ENCODE peak calls at places on chromosomes 3 and 15, in six cellular contexts. One of them, this sample, is unnamed.

GRCh38 chr15:98347001-98347400 is 301.3 kb upstream of the IGF1R start:
- DNase-seq in neuronal stem cell: no peak
- DNase-seq in activated CD4-positive, alpha-beta T cell treated with anti-CD3 and anti-CD28 coated beads for 24 hours: no peak
- DNase-seq in frontal cortex: no peak
- DNase-seq in stimulated activated CD4-positive, alpha-beta T cell treated with anti-CD3 and anti-CD28 coated beads, TNF-alpha, amount 100 ng/mL, for 4 hours: no peak
- DNase-seq in NCI-H460: no peak
- DNase-seq in this sample: no peak

GRCh38 chr3:49719214-49719884 is at the start of gene AMIGO3:
- DNase-seq in NCI-H460: peak; percentile 84
- DNase-seq in activated CD4-positive, alpha-beta T cell treated with anti-CD3 and anti-CD28 coated beads for 24 hours: peak; percentile 91
- DNase-seq in neuronal stem cell: peak; percentile 87
- DNase-seq in frontal cortex: peak; percentile 97
- DNase-seq in stimulated activated CD4-positive, alpha-beta T cell treated with anti-CD3 and anti-CD28 coated beads, TNF-alpha, amount 100 ng/mL, for 4 hours: peak; percentile 75
- DNase-seq in this sample: peak; percentile 90

GRCh38 chr15:41650806-41651205 is 9.4 kb upstream of the MGA start:
- DNase-seq in frontal cortex: no peak
- DNase-seq in neuronal stem cell: no peak
- DNase-seq in NCI-H460: no peak
- DNase-seq in stimulated activated CD4-positive, alpha-beta T cell treated with anti-CD3 and anti-CD28 coated beads, TNF-alpha, amount 100 ng/mL, for 4 hours: no peak
- DNase-seq in activated CD4-positive, alpha-beta T cell treated with anti-CD3 and anti-CD28 coated beads for 24 hours: no peak
- DNase-seq in this sample: no peak

GRCh38 chr3:40229411-40229810 is 80.1 kb upstream of the EIF1B start:
- DNase-seq in neuronal stem cell: no peak
- DNase-seq in NCI-H460: no peak
- DNase-seq in frontal cortex: no peak
- DNase-seq in stimulated activated CD4-positive, alpha-beta T cell treated with anti-CD3 and anti-CD28 coated beads, TNF-alpha, amount 100 ng/mL, for 4 hours: no peak
- DNase-seq in activated CD4-positive, alpha-beta T cell treated with anti-CD3 and anti-CD28 coated beads for 24 hours: no peak
- DNase-seq in this sample: no peak

GRCh38 chr3:118538187-118538586 is 496.5 kb downstream of the IGSF11 start:
- DNase-seq in stimulated activated CD4-positive, alpha-beta T cell treated with anti-CD3 and anti-CD28 coated beads, TNF-alpha, amount 100 ng/mL, for 4 hours: no peak
- DNase-seq in neuronal stem cell: no peak
- DNase-seq in NCI-H460: no peak
- DNase-seq in frontal cortex: no peak
- DNase-seq in activated CD4-positive, alpha-beta T cell treated with anti-CD3 and anti-CD28 coated beads for 24 hours: no peak
- DNase-seq in this sample: no peak

GRCh38 chr3:46988616-46989015 is 9.2 kb downstream of the NBEAL2 start:
- DNase-seq in NCI-H460: no peak
- DNase-seq in activated CD4-positive, alpha-beta T cell treated with anti-CD3 and anti-CD28 coated beads for 24 hours: no peak
- DNase-seq in stimulated activated CD4-positive, alpha-beta T cell treated with anti-CD3 and anti-CD28 coated beads, TNF-alpha, amount 100 ng/mL, for 4 hours: no peak
- DNase-seq in neuronal stem cell: no peak
- DNase-seq in frontal cortex: no peak
- DNase-seq in this sample: no peak

GRCh38 chr15:90892023-90892422 is 7.7 kb downstream of the FES start:
- DNase-seq in NCI-H460: no peak
- DNase-seq in activated CD4-positive, alpha-beta T cell treated with anti-CD3 and anti-CD28 coated beads for 24 hours: no peak
- DNase-seq in frontal cortex: no peak
- DNase-seq in neuronal stem cell: no peak
- DNase-seq in stimulated activated CD4-positive, alpha-beta T cell treated with anti-CD3 and anti-CD28 coated beads, TNF-alpha, amount 100 ng/mL, for 4 hours: no peak
- DNase-seq in this sample: no peak

GRCh38 chr3:142595581-142595950 is 627 bp upstream of the PLS1 start:
- DNase-seq in activated CD4-positive, alpha-beta T cell treated with anti-CD3 and anti-CD28 coated beads for 24 hours: no peak
- DNase-seq in neuronal stem cell: no peak
- DNase-seq in frontal cortex: no peak
- DNase-seq in stimulated activated CD4-positive, alpha-beta T cell treated with anti-CD3 and anti-CD28 coated beads, TNF-alpha, amount 100 ng/mL, for 4 hours: no peak
- DNase-seq in NCI-H460: no peak
- DNase-seq in this sample: peak; percentile 6

GRCh38 chr3:126435456-126436315 is 40.0 kb downstream of the ZXDC start:
- DNase-seq in frontal cortex: no peak
- DNase-seq in NCI-H460: no peak
- DNase-seq in neuronal stem cell: no peak
- DNase-seq in stimulated activated CD4-positive, alpha-beta T cell treated with anti-CD3 and anti-CD28 coated beads, TNF-alpha, amount 100 ng/mL, for 4 hours: no peak
- DNase-seq in activated CD4-positive, alpha-beta T cell treated with anti-CD3 and anti-CD28 coated beads for 24 hours: no peak
- DNase-seq in this sample: no peak

GRCh38 chr3:128878556-128879124 is 780 bp upstream of the ACAD9 start:
- DNase-seq in neuronal stem cell: no peak
- DNase-seq in activated CD4-positive, alpha-beta T cell treated with anti-CD3 and anti-CD28 coated beads for 24 hours: no peak
- DNase-seq in frontal cortex: peak; percentile 17
- DNase-seq in NCI-H460: no peak
- DNase-seq in stimulated activated CD4-positive, alpha-beta T cell treated with anti-CD3 and anti-CD28 coated beads, TNF-alpha, amount 100 ng/mL, for 4 hours: no peak
- DNase-seq in this sample: no peak

GRCh38 chr15:69474291-69474690 is 21.7 kb downstream of the RPLP1 start:
- DNase-seq in stimulated activated CD4-positive, alpha-beta T cell treated with anti-CD3 and anti-CD28 coated beads, TNF-alpha, amount 100 ng/mL, for 4 hours: no peak
- DNase-seq in activated CD4-positive, alpha-beta T cell treated with anti-CD3 and anti-CD28 coated beads for 24 hours: no peak
- DNase-seq in NCI-H460: no peak
- DNase-seq in frontal cortex: no peak
- DNase-seq in neuronal stem cell: no peak
- DNase-seq in this sample: no peak

GRCh38 chr3:127104586-127104985 is 88.3 kb upstream of the PRR23E start:
- DNase-seq in stimulated activated CD4-positive, alpha-beta T cell treated with anti-CD3 and anti-CD28 coated beads, TNF-alpha, amount 100 ng/mL, for 4 hours: no peak
- DNase-seq in frontal cortex: no peak
- DNase-seq in activated CD4-positive, alpha-beta T cell treated with anti-CD3 and anti-CD28 coated beads for 24 hours: no peak
- DNase-seq in neuronal stem cell: no peak
- DNase-seq in NCI-H460: no peak
- DNase-seq in this sample: no peak

GRCh38 chr3:95302044-95302443 is 1239.2 kb downstream of the NSUN3 start:
- DNase-seq in NCI-H460: no peak
- DNase-seq in frontal cortex: no peak
- DNase-seq in stimulated activated CD4-positive, alpha-beta T cell treated with anti-CD3 and anti-CD28 coated beads, TNF-alpha, amount 100 ng/mL, for 4 hours: no peak
- DNase-seq in neuronal stem cell: no peak
- DNase-seq in activated CD4-positive, alpha-beta T cell treated with anti-CD3 and anti-CD28 coated beads for 24 hours: no peak
- DNase-seq in this sample: no peak

GRCh38 chr15:75149911-75150709 is 51.6 kb upstream of the C15orf39 start:
- DNase-seq in activated CD4-positive, alpha-beta T cell treated with anti-CD3 and anti-CD28 coated beads for 24 hours: no peak
- DNase-seq in frontal cortex: no peak
- DNase-seq in NCI-H460: peak; percentile 80
- DNase-seq in neuronal stem cell: no peak
- DNase-seq in stimulated activated CD4-positive, alpha-beta T cell treated with anti-CD3 and anti-CD28 coated beads, TNF-alpha, amount 100 ng/mL, for 4 hours: no peak
- DNase-seq in this sample: no peak

GRCh38 chr3:77601853-77602440 is 562.0 kb downstream of the ROBO2 start:
- DNase-seq in stimulated activated CD4-positive, alpha-beta T cell treated with anti-CD3 and anti-CD28 coated beads, TNF-alpha, amount 100 ng/mL, for 4 hours: no peak
- DNase-seq in activated CD4-positive, alpha-beta T cell treated with anti-CD3 and anti-CD28 coated beads for 24 hours: no peak
- DNase-seq in frontal cortex: no peak
- DNase-seq in NCI-H460: no peak
- DNase-seq in neuronal stem cell: no peak
- DNase-seq in this sample: no peak

GRCh38 chr3:153051427-153052095 is 110.5 kb upstream of the RAP2B start:
- DNase-seq in stimulated activated CD4-positive, alpha-beta T cell treated with anti-CD3 and anti-CD28 coated beads, TNF-alpha, amount 100 ng/mL, for 4 hours: no peak
- DNase-seq in frontal cortex: no peak
- DNase-seq in neuronal stem cell: no peak
- DNase-seq in activated CD4-positive, alpha-beta T cell treated with anti-CD3 and anti-CD28 coated beads for 24 hours: no peak
- DNase-seq in NCI-H460: peak; percentile 30
- DNase-seq in this sample: no peak

GRCh38 chr3:124315215-124316033 is 323.5 kb upstream of the ROPN1 start:
- DNase-seq in frontal cortex: no peak
- DNase-seq in activated CD4-positive, alpha-beta T cell treated with anti-CD3 and anti-CD28 coated beads for 24 hours: no peak
- DNase-seq in NCI-H460: no peak
- DNase-seq in stimulated activated CD4-positive, alpha-beta T cell treated with anti-CD3 and anti-CD28 coated beads, TNF-alpha, amount 100 ng/mL, for 4 hours: no peak
- DNase-seq in neuronal stem cell: no peak
- DNase-seq in this sample: no peak

GRCh38 chr15:82646250-82647044 is 716 bp downstream of the CPEB1 start:
- DNase-seq in stimulated activated CD4-positive, alpha-beta T cell treated with anti-CD3 and anti-CD28 coated beads, TNF-alpha, amount 100 ng/mL, for 4 hours: no peak
- DNase-seq in activated CD4-positive, alpha-beta T cell treated with anti-CD3 and anti-CD28 coated beads for 24 hours: peak; percentile 10
- DNase-seq in NCI-H460: no peak
- DNase-seq in neuronal stem cell: no peak
- DNase-seq in frontal cortex: peak; percentile 31
- DNase-seq in this sample: no peak

GRCh38 chr3:11465744-11466611 is 177.7 kb downstream of the VGLL4 start:
- DNase-seq in neuronal stem cell: no peak
- DNase-seq in activated CD4-positive, alpha-beta T cell treated with anti-CD3 and anti-CD28 coated beads for 24 hours: no peak
- DNase-seq in stimulated activated CD4-positive, alpha-beta T cell treated with anti-CD3 and anti-CD28 coated beads, TNF-alpha, amount 100 ng/mL, for 4 hours: no peak
- DNase-seq in NCI-H460: no peak
- DNase-seq in frontal cortex: no peak
- DNase-seq in this sample: no peak

GRCh38 chr3:33911525-33912322 is 113.3 kb downstream of the PDCD6IP start:
- DNase-seq in activated CD4-positive, alpha-beta T cell treated with anti-CD3 and anti-CD28 coated beads for 24 hours: no peak
- DNase-seq in neuronal stem cell: no peak
- DNase-seq in NCI-H460: no peak
- DNase-seq in frontal cortex: no peak
- DNase-seq in stimulated activated CD4-positive, alpha-beta T cell treated with anti-CD3 and anti-CD28 coated beads, TNF-alpha, amount 100 ng/mL, for 4 hours: no peak
- DNase-seq in this sample: no peak

GRCh38 chr3:31947671-31948091 is 33.4 kb downstream of the OSBPL10 start:
- DNase-seq in activated CD4-positive, alpha-beta T cell treated with anti-CD3 and anti-CD28 coated beads for 24 hours: no peak
- DNase-seq in stimulated activated CD4-positive, alpha-beta T cell treated with anti-CD3 and anti-CD28 coated beads, TNF-alpha, amount 100 ng/mL, for 4 hours: no peak
- DNase-seq in frontal cortex: no peak
- DNase-seq in NCI-H460: no peak
- DNase-seq in neuronal stem cell: no peak
- DNase-seq in this sample: no peak

GRCh38 chr3:156865732-156866131 is 39.6 kb downstream of the LEKR1 start:
- DNase-seq in activated CD4-positive, alpha-beta T cell treated with anti-CD3 and anti-CD28 coated beads for 24 hours: no peak
- DNase-seq in neuronal stem cell: no peak
- DNase-seq in stimulated activated CD4-positive, alpha-beta T cell treated with anti-CD3 and anti-CD28 coated beads, TNF-alpha, amount 100 ng/mL, for 4 hours: no peak
- DNase-seq in frontal cortex: no peak
- DNase-seq in NCI-H460: no peak
- DNase-seq in this sample: no peak

GRCh38 chr3:355622-356021 is 159.1 kb downstream of the CHL1 start:
- DNase-seq in neuronal stem cell: no peak
- DNase-seq in NCI-H460: no peak
- DNase-seq in stimulated activated CD4-positive, alpha-beta T cell treated with anti-CD3 and anti-CD28 coated beads, TNF-alpha, amount 100 ng/mL, for 4 hours: no peak
- DNase-seq in frontal cortex: no peak
- DNase-seq in activated CD4-positive, alpha-beta T cell treated with anti-CD3 and anti-CD28 coated beads for 24 hours: no peak
- DNase-seq in this sample: no peak

GRCh38 chr3:24510030-24510648 is 15.5 kb upstream of the THRB start:
- DNase-seq in NCI-H460: no peak
- DNase-seq in frontal cortex: no peak
- DNase-seq in neuronal stem cell: no peak
- DNase-seq in stimulated activated CD4-positive, alpha-beta T cell treated with anti-CD3 and anti-CD28 coated beads, TNF-alpha, amount 100 ng/mL, for 4 hours: no peak
- DNase-seq in activated CD4-positive, alpha-beta T cell treated with anti-CD3 and anti-CD28 coated beads for 24 hours: no peak
- DNase-seq in this sample: no peak

GRCh38 chr3:40079203-40079844 is 230.2 kb upstream of the EIF1B start:
- DNase-seq in neuronal stem cell: no peak
- DNase-seq in stimulated activated CD4-positive, alpha-beta T cell treated with anti-CD3 and anti-CD28 coated beads, TNF-alpha, amount 100 ng/mL, for 4 hours: no peak
- DNase-seq in frontal cortex: no peak
- DNase-seq in NCI-H460: no peak
- DNase-seq in activated CD4-positive, alpha-beta T cell treated with anti-CD3 and anti-CD28 coated beads for 24 hours: no peak
- DNase-seq in this sample: no peak

This sample was measured in NT2/D1.